ENCODE peak calls at places on chromosomes 1 and 21, in six cellular contexts. Y, Z, I, K, R and V are unnamed samples.

GRCh38 chr1:243596441-243597183 is 253.4 kb downstream of the AKT3 start:
- DNase-seq in I (no peak), Z (no peak), Y (no peak), K (no peak), R (no peak), V (no peak)

GRCh38 chr1:1684031-1684681 is 8.4 kb downstream of the SLC35E2B start:
- DNase-seq in Y (no peak), R (peak), I (peak), Z (no peak), K (no peak), V (no peak)

GRCh38 chr21:14632359-14632758 is 86.2 kb upstream of the SAMSN1 start:
- DNase-seq in Z (no peak), R (no peak), I (no peak), Y (no peak), K (no peak), V (no peak)

GRCh38 chr1:151024540-151025146 is 11.7 kb upstream of the BNIPL start:
- DNase-seq in K (peak), I (no peak), R (peak), Z (peak), Y (peak), V (peak)

GRCh38 chr1:41766546-41766945 is 152.2 kb downstream of the HIVEP3 start:
- DNase-seq in I (no peak), Z (peak), Y (no peak), K (no peak), R (no peak), V (no peak)

GRCh38 chr1:30388386-30388785 is 335.0 kb downstream of the MATN1 start:
- DNase-seq in K (no peak), I (no peak), Y (no peak), Z (no peak), R (peak), V (no peak)

GRCh38 chr1:226973898-226974543 is 33.9 kb downstream of the COQ8A start:
- DNase-seq in K (peak), R (peak), I (no peak), Z (no peak), Y (no peak), V (peak)

GRCh38 chr21:44013380-44014088 is 1.4 kb downstream of the TRAPPC10 start:
- DNase-seq in Z (no peak), I (no peak), Y (no peak), K (no peak), R (no peak), V (peak)

GRCh38 chr1:246107516-246108277 is 399.4 kb downstream of the SMYD3 start:
- DNase-seq in I (no peak), K (no peak), Z (no peak), R (no peak), Y (no peak), V (peak)

GRCh38 chr1:46413596-46413985 is 19.5 kb downstream of the FAAH start:
- DNase-seq in Z (peak), I (no peak), R (no peak), Y (no peak), K (no peak), V (peak)

GRCh38 chr1:110174961-110175360 is 24.7 kb downstream of the SLC6A17 start:
- DNase-seq in I (no peak), Z (no peak), K (no peak), Y (no peak), R (no peak), V (no peak)

GRCh38 chr1:6385673-6386191 is 7.8 kb downstream of the ACOT7 start:
- DNase-seq in R (no peak), K (no peak), I (peak), Z (peak), Y (no peak), V (peak)

GRCh38 chr1:21909787-21910503 is 27.2 kb downstream of the HSPG2 start:
- DNase-seq in I (peak), K (peak), Z (peak), Y (no peak), R (no peak), V (peak)

GRCh38 chr1:19469004-19469403 is 16.3 kb downstream of the CAPZB start:
- DNase-seq in I (no peak), Z (no peak), Y (no peak), K (no peak), R (no peak), V (no peak)

GRCh38 chr1:96028071-96028470 is 693.5 kb upstream of the PTBP2 start:
- DNase-seq in R (no peak), K (no peak), I (no peak), Y (no peak), Z (no peak), V (no peak)

GRCh38 chr1:17070163-17070525 is 16.3 kb upstream of the SDHB start:
- DNase-seq in Y (no peak), I (no peak), R (no peak), K (no peak), Z (peak), V (no peak)

GRCh38 chr1:203672354-203672753 is 45.7 kb downstream of the ATP2B4 start:
- DNase-seq in Z (peak), R (no peak), Y (no peak), I (no peak), K (peak), V (no peak)

GRCh38 chr1:26717066-26717465 is 21.3 kb downstream of the ARID1A start:
- DNase-seq in I (no peak), K (no peak), R (no peak), Y (no peak), Z (no peak), V (no peak)

GRCh38 chr1:11059166-11059989 is 440 bp downstream of the SRM start:
- DNase-seq in R (no peak), K (peak), I (no peak), Z (no peak), Y (no peak), V (no peak)

GRCh38 chr1:20291621-20292020 is 946 bp downstream of the VWA5B1 start:
- DNase-seq in K (no peak), Y (no peak), R (no peak), Z (peak), I (no peak), V (no peak)

DNA sequence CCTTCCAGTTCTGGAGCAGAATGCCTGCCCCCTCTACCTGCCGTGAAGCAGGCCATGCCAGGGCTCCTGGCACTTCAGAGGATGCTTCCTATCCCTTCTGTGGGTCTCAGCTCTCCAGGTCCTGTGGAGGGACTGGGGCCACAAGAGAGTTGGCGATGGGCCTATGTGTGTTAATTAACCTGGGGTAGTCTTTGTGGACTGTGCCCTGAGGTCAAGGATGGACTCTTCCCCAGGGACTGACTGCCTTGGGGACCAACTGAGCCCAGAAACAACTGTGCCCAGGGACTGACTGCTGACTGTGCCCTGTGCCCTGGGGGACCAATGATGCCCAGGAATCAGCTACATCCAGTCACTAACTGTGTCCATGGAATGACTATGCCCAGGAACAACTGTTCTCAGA is 37.5 kb upstream of the POU3F1 start:
- DNase-seq in I (no peak), Y (no peak), R (peak), K (no peak), Z (no peak), V (no peak)
- H3K27ac ChIP-seq in I (no peak), Y (no peak), R (no peak), K (no peak), Z (no peak), V (no peak)

DNA sequence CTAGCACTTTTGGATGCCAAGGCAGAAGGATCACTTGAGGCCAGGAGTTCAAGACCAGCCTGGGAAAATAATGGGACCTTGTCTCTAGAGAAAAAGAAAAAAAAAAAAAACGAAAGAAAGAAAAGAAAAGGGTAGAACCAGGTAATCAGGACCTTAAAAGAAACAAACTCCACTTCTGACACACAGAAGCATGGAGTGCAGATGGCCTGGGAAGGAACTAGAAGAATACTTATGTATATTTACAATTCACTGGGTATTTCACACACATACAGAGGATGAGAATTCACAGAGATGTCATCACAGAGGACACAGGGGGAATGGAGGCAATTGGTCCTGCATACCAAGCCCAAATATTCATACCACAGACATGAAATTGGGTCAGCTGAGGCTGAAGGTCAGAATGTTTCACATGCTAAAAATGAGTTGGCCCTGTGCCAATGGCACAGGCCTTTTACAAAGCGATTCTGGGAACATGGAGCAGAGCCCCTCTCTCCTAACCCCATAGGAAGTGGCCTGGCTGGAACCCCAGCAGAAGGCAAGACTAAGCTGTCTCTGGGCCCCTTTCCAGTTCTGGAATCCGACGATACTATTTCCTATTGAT is 4.4 kb downstream of the B4GALT3 start:
- DNase-seq in K (peak), Z (no peak), I (no peak), Y (no peak), R (no peak), V (no peak)
- H3K27ac ChIP-seq in K (peak), Z (no peak), I (no peak), Y (no peak), R (no peak), V (no peak)

GRCh38 chr1:115051850-115052249 is 22.2 kb downstream of the TSHB start:
- DNase-seq in Z (no peak), Y (no peak), I (no peak), R (no peak), K (no peak), V (no peak)
- H3K27ac ChIP-seq in Z (no peak), Y (no peak), I (no peak), R (no peak), K (no peak), V (no peak)

GRCh38 chr1:206059354-206059915 is 6.5 kb downstream of the RHEX start:
- DNase-seq in Y (no peak), K (no peak), R (no peak), Z (no peak), I (no peak), V (peak)
- H3K27ac ChIP-seq in Y (no peak), K (no peak), R (no peak), Z (no peak), I (no peak), V (peak)